ENCODE peak calls at places on chromosomes 7 and 10, in ten cellular contexts. One of them, this sample, is unnamed.

GRCh38 chr10:50402466-50402865 is 151.2 kb upstream of the ASAH2 start:
- DNase-seq in T follicular helper cell: no peak
- DNase-seq in NCI-H2029: no peak
- DNase-seq in Right ventricle myocardium inferior: no peak
- DNase-seq in activated CD4-positive, alpha-beta T cell treated with anti-CD3 and anti-CD28 coated beads for 48 hours: no peak
- DNase-seq in endothelial cell: no peak
- DNase-seq in OCI-M1: no peak
- DNase-seq in iPS-NIHi11: no peak
- DNase-seq in AG08396: no peak
- DNase-seq in epithelial cell of esophagus: no peak
- DNase-seq in this sample: no peak

GRCh38 chr7:47453093-47454056 is 128.5 kb downstream of the TNS3 start:
- DNase-seq in T follicular helper cell: no peak
- DNase-seq in activated CD4-positive, alpha-beta T cell treated with anti-CD3 and anti-CD28 coated beads for 48 hours: no peak
- DNase-seq in NCI-H2029: peak; percentile 33
- DNase-seq in iPS-NIHi11: no peak
- DNase-seq in OCI-M1: peak; percentile 28
- DNase-seq in epithelial cell of esophagus: peak; percentile 89
- DNase-seq in AG08396: peak; percentile 84
- DNase-seq in endothelial cell: no peak
- DNase-seq in Right ventricle myocardium inferior: peak; percentile 84
- DNase-seq in this sample: peak; percentile 89

GRCh38 chr10:100879741-100880360 is 32.9 kb upstream of the SLF2 start:
- DNase-seq in T follicular helper cell: no peak
- DNase-seq in OCI-M1: peak; percentile 65
- DNase-seq in activated CD4-positive, alpha-beta T cell treated with anti-CD3 and anti-CD28 coated beads for 48 hours: no peak
- DNase-seq in endothelial cell: peak; percentile 46
- DNase-seq in epithelial cell of esophagus: no peak
- DNase-seq in AG08396: no peak
- DNase-seq in iPS-NIHi11: peak; percentile 52
- DNase-seq in NCI-H2029: no peak
- DNase-seq in Right ventricle myocardium inferior: peak; percentile 44
- DNase-seq in this sample: no peak

GRCh38 chr7:22640269-22640668 is 86.7 kb upstream of the IL6 start:
- DNase-seq in T follicular helper cell: no peak
- DNase-seq in OCI-M1: no peak
- DNase-seq in endothelial cell: no peak
- DNase-seq in Right ventricle myocardium inferior: no peak
- DNase-seq in epithelial cell of esophagus: no peak
- DNase-seq in activated CD4-positive, alpha-beta T cell treated with anti-CD3 and anti-CD28 coated beads for 48 hours: peak; percentile 65
- DNase-seq in iPS-NIHi11: no peak
- DNase-seq in AG08396: no peak
- DNase-seq in NCI-H2029: no peak
- DNase-seq in this sample: no peak

GRCh38 chr7:84218681-84219080 is 24.1 kb upstream of the SEMA3A start:
- DNase-seq in activated CD4-positive, alpha-beta T cell treated with anti-CD3 and anti-CD28 coated beads for 48 hours: no peak
- DNase-seq in iPS-NIHi11: no peak
- DNase-seq in epithelial cell of esophagus: peak; percentile 84
- DNase-seq in AG08396: no peak
- DNase-seq in Right ventricle myocardium inferior: no peak
- DNase-seq in NCI-H2029: no peak
- DNase-seq in OCI-M1: peak; percentile 62
- DNase-seq in T follicular helper cell: no peak
- DNase-seq in endothelial cell: no peak
- DNase-seq in this sample: no peak

GRCh38 chr10:102744374-102745051 is 765 bp downstream of the WBP1L start:
- DNase-seq in Right ventricle myocardium inferior: no peak
- DNase-seq in iPS-NIHi11: no peak
- DNase-seq in epithelial cell of esophagus: peak; percentile 21
- DNase-seq in endothelial cell: no peak
- DNase-seq in AG08396: no peak
- DNase-seq in activated CD4-positive, alpha-beta T cell treated with anti-CD3 and anti-CD28 coated beads for 48 hours: peak; percentile 24
- DNase-seq in OCI-M1: peak; percentile 45
- DNase-seq in NCI-H2029: no peak
- DNase-seq in T follicular helper cell: no peak
- DNase-seq in this sample: peak; percentile 80

GRCh38 chr7:128737867-128738390 is 1.2 kb upstream of the CALU start:
- DNase-seq in iPS-NIHi11: no peak
- DNase-seq in activated CD4-positive, alpha-beta T cell treated with anti-CD3 and anti-CD28 coated beads for 48 hours: no peak
- DNase-seq in OCI-M1: peak; percentile 6
- DNase-seq in epithelial cell of esophagus: peak; percentile 80
- DNase-seq in NCI-H2029: no peak
- DNase-seq in AG08396: peak; percentile 73
- DNase-seq in T follicular helper cell: no peak
- DNase-seq in endothelial cell: no peak
- DNase-seq in Right ventricle myocardium inferior: no peak
- DNase-seq in this sample: no peak

GRCh38 chr10:90226526-90226925 is 525.1 kb downstream of the KIF20B start:
- DNase-seq in epithelial cell of esophagus: no peak
- DNase-seq in OCI-M1: peak; percentile 51
- DNase-seq in AG08396: no peak
- DNase-seq in activated CD4-positive, alpha-beta T cell treated with anti-CD3 and anti-CD28 coated beads for 48 hours: no peak
- DNase-seq in endothelial cell: no peak
- DNase-seq in iPS-NIHi11: no peak
- DNase-seq in Right ventricle myocardium inferior: no peak
- DNase-seq in NCI-H2029: no peak
- DNase-seq in T follicular helper cell: no peak
- DNase-seq in this sample: no peak

GRCh38 chr10:79982861-79983260 is 34.0 kb upstream of the SFTPD start:
- DNase-seq in Right ventricle myocardium inferior: no peak
- DNase-seq in NCI-H2029: peak; percentile 25
- DNase-seq in iPS-NIHi11: no peak
- DNase-seq in activated CD4-positive, alpha-beta T cell treated with anti-CD3 and anti-CD28 coated beads for 48 hours: no peak
- DNase-seq in endothelial cell: no peak
- DNase-seq in AG08396: no peak
- DNase-seq in epithelial cell of esophagus: no peak
- DNase-seq in T follicular helper cell: no peak
- DNase-seq in OCI-M1: no peak
- DNase-seq in this sample: no peak

GRCh38 chr7:98186452-98187137 is 24.6 kb upstream of the BHLHA15 start:
- DNase-seq in Right ventricle myocardium inferior: no peak
- DNase-seq in iPS-NIHi11: no peak
- DNase-seq in T follicular helper cell: no peak
- DNase-seq in NCI-H2029: no peak
- DNase-seq in epithelial cell of esophagus: peak; percentile 28
- DNase-seq in OCI-M1: peak; percentile 31
- DNase-seq in AG08396: no peak
- DNase-seq in activated CD4-positive, alpha-beta T cell treated with anti-CD3 and anti-CD28 coated beads for 48 hours: no peak
- DNase-seq in endothelial cell: no peak
- DNase-seq in this sample: no peak

GRCh38 chr10:112229096-112229495 is 45.5 kb upstream of the GPAM start:
- DNase-seq in AG08396: no peak
- DNase-seq in T follicular helper cell: no peak
- DNase-seq in activated CD4-positive, alpha-beta T cell treated with anti-CD3 and anti-CD28 coated beads for 48 hours: no peak
- DNase-seq in iPS-NIHi11: no peak
- DNase-seq in endothelial cell: no peak
- DNase-seq in OCI-M1: no peak
- DNase-seq in NCI-H2029: no peak
- DNase-seq in epithelial cell of esophagus: peak; percentile 12
- DNase-seq in Right ventricle myocardium inferior: no peak
- DNase-seq in this sample: no peak

GRCh38 chr7:106112972-106113421 is 885 bp upstream of the SYPL1 start:
- DNase-seq in iPS-NIHi11: no peak
- DNase-seq in endothelial cell: no peak
- DNase-seq in epithelial cell of esophagus: no peak
- DNase-seq in T follicular helper cell: no peak
- DNase-seq in NCI-H2029: peak; percentile 28
- DNase-seq in OCI-M1: no peak
- DNase-seq in Right ventricle myocardium inferior: no peak
- DNase-seq in AG08396: no peak
- DNase-seq in activated CD4-positive, alpha-beta T cell treated with anti-CD3 and anti-CD28 coated beads for 48 hours: no peak
- DNase-seq in this sample: no peak

GRCh38 chr7:96621932-96622331 is 87.7 kb downstream of the SEM1 start:
- DNase-seq in activated CD4-positive, alpha-beta T cell treated with anti-CD3 and anti-CD28 coated beads for 48 hours: no peak
- DNase-seq in T follicular helper cell: no peak
- DNase-seq in Right ventricle myocardium inferior: no peak
- DNase-seq in epithelial cell of esophagus: no peak
- DNase-seq in AG08396: no peak
- DNase-seq in OCI-M1: no peak
- DNase-seq in iPS-NIHi11: no peak
- DNase-seq in NCI-H2029: no peak
- DNase-seq in endothelial cell: no peak
- DNase-seq in this sample: no peak

GRCh38 chr10:88385601-88386203 is 197.4 kb downstream of the RNLS start:
- DNase-seq in epithelial cell of esophagus: peak; percentile 90
- DNase-seq in Right ventricle myocardium inferior: peak; percentile 55
- DNase-seq in activated CD4-positive, alpha-beta T cell treated with anti-CD3 and anti-CD28 coated beads for 48 hours: peak; percentile 45
- DNase-seq in OCI-M1: peak; percentile 78
- DNase-seq in iPS-NIHi11: peak; percentile 50
- DNase-seq in T follicular helper cell: peak; percentile 15
- DNase-seq in endothelial cell: no peak
- DNase-seq in NCI-H2029: no peak
- DNase-seq in AG08396: no peak
- DNase-seq in this sample: peak; percentile 62

GRCh38 chr7:27210441-27211083 is 10.7 kb upstream of the HOXA13 start:
- DNase-seq in AG08396: peak; percentile 80
- DNase-seq in activated CD4-positive, alpha-beta T cell treated with anti-CD3 and anti-CD28 coated beads for 48 hours: peak; percentile 69
- DNase-seq in endothelial cell: peak; percentile 68
- DNase-seq in NCI-H2029: no peak
- DNase-seq in T follicular helper cell: no peak
- DNase-seq in Right ventricle myocardium inferior: no peak
- DNase-seq in iPS-NIHi11: peak; percentile 73
- DNase-seq in OCI-M1: peak; percentile 31
- DNase-seq in epithelial cell of esophagus: peak; percentile 55
- DNase-seq in this sample: peak; percentile 82

GRCh38 chr7:87218941-87219544 is 489 bp downstream of the TMEM243 start:
- DNase-seq in endothelial cell: peak; percentile 46
- DNase-seq in T follicular helper cell: no peak
- DNase-seq in AG08396: peak; percentile 53
- DNase-seq in activated CD4-positive, alpha-beta T cell treated with anti-CD3 and anti-CD28 coated beads for 48 hours: peak; percentile 49
- DNase-seq in NCI-H2029: no peak
- DNase-seq in Right ventricle myocardium inferior: peak; percentile 91
- DNase-seq in iPS-NIHi11: peak; percentile 70
- DNase-seq in epithelial cell of esophagus: peak; percentile 46
- DNase-seq in OCI-M1: peak; percentile 78
- DNase-seq in this sample: peak; percentile 85

GRCh38 chr10:95363303-95363912 is 72.6 kb upstream of the PDLIM1 start:
- DNase-seq in endothelial cell: peak; percentile 54
- DNase-seq in epithelial cell of esophagus: peak; percentile 73
- DNase-seq in activated CD4-positive, alpha-beta T cell treated with anti-CD3 and anti-CD28 coated beads for 48 hours: peak; percentile 54
- DNase-seq in NCI-H2029: peak; percentile 19
- DNase-seq in Right ventricle myocardium inferior: no peak
- DNase-seq in iPS-NIHi11: peak; percentile 80
- DNase-seq in OCI-M1: peak; percentile 91
- DNase-seq in T follicular helper cell: peak; percentile 7
- DNase-seq in AG08396: peak; percentile 57
- DNase-seq in this sample: no peak

GRCh38 chr7:69482676-69483075 is 115.6 kb upstream of the AUTS2 start:
- DNase-seq in Right ventricle myocardium inferior: no peak
- DNase-seq in NCI-H2029: no peak
- DNase-seq in endothelial cell: no peak
- DNase-seq in AG08396: no peak
- DNase-seq in T follicular helper cell: no peak
- DNase-seq in OCI-M1: no peak
- DNase-seq in activated CD4-positive, alpha-beta T cell treated with anti-CD3 and anti-CD28 coated beads for 48 hours: no peak
- DNase-seq in epithelial cell of esophagus: no peak
- DNase-seq in iPS-NIHi11: no peak
- DNase-seq in this sample: no peak

GRCh38 chr10:60877066-60877776 is 66.8 kb downstream of the RHOBTB1 start:
- DNase-seq in AG08396: no peak
- DNase-seq in NCI-H2029: no peak
- DNase-seq in endothelial cell: no peak
- DNase-seq in T follicular helper cell: no peak
- DNase-seq in iPS-NIHi11: no peak
- DNase-seq in Right ventricle myocardium inferior: no peak
- DNase-seq in activated CD4-positive, alpha-beta T cell treated with anti-CD3 and anti-CD28 coated beads for 48 hours: no peak
- DNase-seq in epithelial cell of esophagus: no peak
- DNase-seq in OCI-M1: no peak
- DNase-seq in this sample: no peak

GRCh38 chr7:34760271-34760670 is 102.3 kb downstream of the NPSR1 start:
- DNase-seq in T follicular helper cell: no peak
- DNase-seq in Right ventricle myocardium inferior: no peak
- DNase-seq in epithelial cell of esophagus: no peak
- DNase-seq in endothelial cell: no peak
- DNase-seq in activated CD4-positive, alpha-beta T cell treated with anti-CD3 and anti-CD28 coated beads for 48 hours: no peak
- DNase-seq in AG08396: no peak
- DNase-seq in NCI-H2029: no peak
- DNase-seq in OCI-M1: no peak
- DNase-seq in iPS-NIHi11: no peak
- DNase-seq in this sample: no peak

This sample was measured in sigmoid colon.